ENCODE peak calls at places on chromosome 6, in four cellular contexts. S is hepatocyte; Y is naive thymus-derived CD4-positive, alpha-beta T cell; I is heart left ventricle. D is an unnamed sample.
A peak's percentile ranks its signal among the peaks of the same experiment; 100 is the strongest.

GRCh38 chr6:108029226-108029921 is 45.2 kb downstream of the OSTM1 start:
- DNase-seq in S (no peak), I (no peak), Y (no peak), D (no peak)

GRCh38 chr6:49454787-49455709 is 8.0 kb downstream of the MMUT start:
- DNase-seq in Y (no peak), S (no peak), I (no peak), D (no peak)

GRCh38 chr6:958531-958930 is 265.6 kb upstream of the EXOC2 start:
- DNase-seq in I (no peak), S (peak; percentile 19), Y (no peak), D (no peak)

GRCh38 chr6:89035252-89036106 is 45.1 kb upstream of the PNRC1 start:
- DNase-seq in Y (no peak), S (peak; percentile 90), I (peak; percentile 69), D (peak; percentile 54)

GRCh38 chr6:111812080-111813038 is 60.9 kb downstream of the FYN start:
- DNase-seq in Y (no peak), S (no peak), I (no peak), D (no peak)

GRCh38 chr6:5644523-5645183 is 362.1 kb downstream of the NRN1 start:
- DNase-seq in I (no peak), S (no peak), Y (no peak), D (no peak)

GRCh38 chr6:63452117-63452516 is 120.2 kb upstream of the LOC128125822 start:
- DNase-seq in S (peak; percentile 65), I (no peak), Y (no peak), D (peak; percentile 2)

GRCh38 chr6:3389390-3390167 is 67.3 kb downstream of the SLC22A23 start:
- DNase-seq in I (no peak), Y (no peak), S (no peak), D (peak; percentile 77)

GRCh38 chr6:47455533-47456209 is 21.9 kb upstream of the CD2AP start:
- DNase-seq in S (no peak), Y (no peak), I (no peak), D (no peak)

GRCh38 chr6:139567095-139567494 is 192.6 kb upstream of the CITED2 start:
- DNase-seq in S (no peak), I (no peak), Y (no peak), D (no peak)

GRCh38 chr6:163820745-163821456 is 406.4 kb downstream of the QKI start:
- DNase-seq in I (no peak), Y (no peak), S (no peak), D (no peak)

GRCh38 chr6:134729590-134729989 is 220.3 kb downstream of the ALDH8A1 start:
- DNase-seq in I (no peak), Y (no peak), S (no peak), D (peak; percentile 45)

GRCh38 chr6:90194371-90194841 is 102.2 kb downstream of the BACH2 start:
- DNase-seq in S (no peak), Y (no peak), I (no peak), D (no peak)

GRCh38 chr6:113461153-113461897 is 395.8 kb upstream of the MARCKS start:
- DNase-seq in I (no peak), S (no peak), Y (no peak), D (peak; percentile 53)

GRCh38 chr6:10416863-10417641 is 2.2 kb upstream of the TFAP2A start:
- DNase-seq in Y (no peak), S (no peak), I (no peak), D (no peak)

GRCh38 chr6:9266741-9267140 is 831.4 kb upstream of the SLC35B3 start:
- DNase-seq in I (no peak), S (no peak), Y (no peak), D (no peak)

GRCh38 chr6:82067021-82067420 is 180.5 kb downstream of the IBTK start:
- DNase-seq in I (peak; percentile 16), Y (no peak), S (no peak), D (peak; percentile 37)

GRCh38 chr6:21595951-21596378 is 2.4 kb downstream of the SOX4 start:
- DNase-seq in Y (no peak), S (no peak), I (peak; percentile 24), D (no peak)

GRCh38 chr6:127119361-127120108 is 1.1 kb downstream of the RSPO3 start:
- DNase-seq in I (no peak), S (peak; percentile 29), Y (no peak), D (peak; percentile 42)

DNA sequence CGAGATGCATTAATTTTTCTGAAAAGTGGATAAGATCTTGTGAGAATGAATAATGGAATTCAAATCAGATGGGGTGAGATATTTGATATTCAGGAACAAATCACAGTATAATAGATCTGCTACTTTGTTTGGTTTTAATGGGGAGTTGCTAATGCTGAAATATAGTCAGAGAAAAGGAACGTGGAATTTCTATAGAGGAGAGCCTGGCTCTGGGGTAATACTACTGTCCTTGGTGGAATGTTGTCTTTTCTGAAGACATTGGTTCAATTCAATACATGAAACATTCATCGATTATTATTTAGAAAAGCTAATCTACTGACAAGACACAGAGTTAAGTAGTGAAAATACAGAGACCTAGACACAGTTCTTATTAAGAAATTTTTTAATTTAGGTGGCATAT is 108.6 kb downstream of the ESR1 start:
- DNase-seq in Y (no peak), S (no peak), I (no peak), D (no peak)
- H3K4me3 ChIP-seq in Y (no peak overlapping the region), S (no peak overlapping the region), I (no peak overlapping the region), D (no peak overlapping the region)

GRCh38 chr6:46104209-46104608 is 25.6 kb upstream of the ENPP4 start:
- DNase-seq in S (no peak), Y (no peak), I (no peak), D (no peak)

GRCh38 chr6:46102123-46102522 is 27.7 kb upstream of the ENPP4 start:
- DNase-seq in I (no peak), Y (no peak), S (no peak), D (no peak)

GRCh38 chr6:46103437-46103836 is 26.4 kb upstream of the ENPP4 start:
- DNase-seq in S (no peak), I (no peak), Y (no peak), D (no peak)

GRCh38 chr6:46099952-46100351 is 29.8 kb upstream of the ENPP4 start:
- DNase-seq in S (no peak), I (no peak), Y (no peak), D (no peak)

DNA sequence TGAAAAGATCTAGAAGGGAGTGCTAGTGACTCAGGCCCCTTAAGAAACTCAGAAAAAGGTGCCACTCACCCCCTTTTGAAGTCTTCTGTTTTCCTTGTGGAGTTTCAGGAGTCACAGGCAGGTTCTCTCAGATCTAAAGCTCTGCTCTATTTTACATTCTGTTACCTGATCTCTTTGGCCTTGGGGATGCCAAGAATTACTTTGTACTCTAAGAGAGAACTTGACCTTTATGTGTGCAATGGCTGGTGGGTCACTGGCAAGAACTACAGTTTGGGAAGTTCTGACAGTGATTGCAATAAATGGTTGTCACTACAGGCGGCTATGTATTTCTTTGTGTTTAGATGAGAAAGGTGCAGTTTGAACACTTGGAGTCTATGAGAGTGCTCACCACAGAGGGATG is 24.2 kb upstream of the ENPP4 start:
- DNase-seq in I (no peak), Y (no peak), S (no peak), D (no peak)
- H3K4me3 ChIP-seq in I (no peak overlapping the region), Y (no peak overlapping the region), S (no peak overlapping the region), D (no peak overlapping the region)

GRCh38 chr6:136567688-136568087 is 17.5 kb upstream of the MAP7 start:
- DNase-seq in S (no peak), I (no peak), Y (no peak), D (no peak)

GRCh38 chr6:136564170-136564569 is 13.9 kb upstream of the MAP7 start:
- DNase-seq in Y (no peak), S (no peak), I (no peak), D (no peak)

GRCh38 chr6:136566851-136567250 is 16.6 kb upstream of the MAP7 start:
- DNase-seq in Y (no peak), S (no peak), I (no peak), D (no peak)

GRCh38 chr6:136568129-136568528 is 17.9 kb upstream of the MAP7 start:
- DNase-seq in I (no peak), Y (no peak), S (no peak), D (no peak)

DNA sequence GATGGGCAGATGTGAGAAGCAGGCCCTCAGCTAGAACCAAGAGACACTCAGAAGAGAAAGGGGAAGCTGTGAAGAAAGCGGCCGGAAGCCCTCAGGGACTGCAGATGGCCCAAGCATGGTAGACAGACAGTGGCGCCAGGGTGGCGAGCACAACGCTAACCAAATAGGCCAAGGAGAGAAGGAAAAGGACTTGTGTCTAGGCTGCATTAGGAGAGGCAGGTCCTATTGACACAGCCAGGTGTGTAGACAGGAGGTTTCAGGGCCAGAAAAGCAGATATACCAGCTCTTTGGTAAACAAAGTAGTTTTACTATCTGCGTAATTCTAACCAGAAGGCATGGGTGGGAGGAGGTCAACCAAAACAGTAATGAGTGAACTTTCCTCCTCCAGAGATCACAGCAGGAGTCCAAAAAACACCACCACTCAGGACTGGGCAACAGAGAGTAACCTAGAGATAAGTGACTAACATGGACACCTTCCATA is 15.8 kb upstream of the MAP7 start:
- DNase-seq in Y (no peak), I (no peak), S (no peak), D (no peak)
- H3K4me3 ChIP-seq in Y (no peak overlapping the region), I (no peak overlapping the region), S (no peak overlapping the region), D (no peak overlapping the region)

GRCh38 chr6:71403422-71404134 is 115.0 kb downstream of the OGFRL1 start:
- DNase-seq in I (no peak), S (no peak), Y (no peak), D (peak; percentile 44)

GRCh38 chr6:71404145-71404966 is 115.7 kb downstream of the OGFRL1 start:
- DNase-seq in I (no peak), S (no peak), Y (no peak), D (peak; percentile 88)

GRCh38 chr6:71405416-71405815 is 116.8 kb downstream of the OGFRL1 start:
- DNase-seq in Y (no peak), S (no peak), I (no peak), D (no peak)

GRCh38 chr6:71406871-71407860 is 118.6 kb downstream of the OGFRL1 start:
- DNase-seq in S (no peak), Y (no peak), I (no peak), D (no peak)

GRCh38 chr6:71404967-71405278 is 116.3 kb downstream of the OGFRL1 start:
- DNase-seq in Y (no peak), S (no peak), I (no peak), D (no peak)
- H3K4me3 ChIP-seq in Y (no peak overlapping the region), S (no peak overlapping the region), I (no peak overlapping the region), D (no peak overlapping the region)

D was measured in cardiac muscle cell.